ENCODE peak calls at places on chromosomes 12 and 14, in ten cellular contexts. One of them, this sample, is unnamed.

GRCh38 chr14:91264151-91265150 is 19.9 kb upstream of the GPR68 start:
- DNase-seq in glutamatergic neuron: peak
- DNase-seq in esophagus squamous epithelium: no peak
- DNase-seq in CD8-positive, alpha-beta T cell: peak
- DNase-seq in GM12865: no peak
- DNase-seq in OCI-LY7: no peak
- DNase-seq in GM20000: no peak
- DNase-seq in cardiac fibroblast: no peak
- DNase-seq in tibial nerve: no peak
- DNase-seq in omental fat pad: no peak
- DNase-seq in this sample: no peak

GRCh38 chr12:89750821-89751227 is 42.2 kb upstream of the ATP2B1 start:
- DNase-seq in glutamatergic neuron: no peak
- DNase-seq in tibial nerve: no peak
- DNase-seq in CD8-positive, alpha-beta T cell: no peak
- DNase-seq in esophagus squamous epithelium: no peak
- DNase-seq in GM12865: no peak
- DNase-seq in OCI-LY7: no peak
- DNase-seq in GM20000: no peak
- DNase-seq in cardiac fibroblast: peak
- DNase-seq in omental fat pad: no peak
- DNase-seq in this sample: no peak

GRCh38 chr12:121812320-121812871 is 8.6 kb downstream of the SETD1B start:
- DNase-seq in GM12865: peak
- DNase-seq in omental fat pad: no peak
- DNase-seq in OCI-LY7: peak
- DNase-seq in esophagus squamous epithelium: no peak
- DNase-seq in GM20000: peak
- DNase-seq in CD8-positive, alpha-beta T cell: peak
- DNase-seq in tibial nerve: peak
- DNase-seq in cardiac fibroblast: peak
- DNase-seq in glutamatergic neuron: peak
- DNase-seq in this sample: peak

GRCh38 chr12:26982866-26983265 is 31.3 kb downstream of the TM7SF3 start:
- DNase-seq in OCI-LY7: no peak
- DNase-seq in GM20000: no peak
- DNase-seq in cardiac fibroblast: no peak
- DNase-seq in omental fat pad: no peak
- DNase-seq in tibial nerve: no peak
- DNase-seq in esophagus squamous epithelium: no peak
- DNase-seq in CD8-positive, alpha-beta T cell: no peak
- DNase-seq in glutamatergic neuron: no peak
- DNase-seq in GM12865: no peak
- DNase-seq in this sample: no peak

GRCh38 chr12:103600967-103601728 is 14.1 kb downstream of the STAB2 start:
- DNase-seq in GM12865: no peak
- DNase-seq in GM20000: no peak
- DNase-seq in tibial nerve: no peak
- DNase-seq in glutamatergic neuron: no peak
- DNase-seq in omental fat pad: no peak
- DNase-seq in cardiac fibroblast: no peak
- DNase-seq in esophagus squamous epithelium: no peak
- DNase-seq in OCI-LY7: no peak
- DNase-seq in CD8-positive, alpha-beta T cell: no peak
- DNase-seq in this sample: no peak

GRCh38 chr12:83573676-83574075 is 887.0 kb downstream of the TMTC2 start:
- DNase-seq in GM20000: no peak
- DNase-seq in GM12865: no peak
- DNase-seq in omental fat pad: no peak
- DNase-seq in glutamatergic neuron: no peak
- DNase-seq in esophagus squamous epithelium: no peak
- DNase-seq in tibial nerve: no peak
- DNase-seq in cardiac fibroblast: peak
- DNase-seq in OCI-LY7: no peak
- DNase-seq in CD8-positive, alpha-beta T cell: no peak
- DNase-seq in this sample: no peak

GRCh38 chr14:58638231-58639205 is 756 bp downstream of the DACT1 start:
- DNase-seq in cardiac fibroblast: peak
- DNase-seq in omental fat pad: no peak
- DNase-seq in glutamatergic neuron: peak
- DNase-seq in GM12865: peak
- DNase-seq in GM20000: peak
- DNase-seq in CD8-positive, alpha-beta T cell: no peak
- DNase-seq in tibial nerve: no peak
- DNase-seq in OCI-LY7: no peak
- DNase-seq in esophagus squamous epithelium: no peak
- DNase-seq in this sample: no peak

GRCh38 chr12:84131076-84131475 is 781.5 kb downstream of the SLC6A15 start:
- DNase-seq in CD8-positive, alpha-beta T cell: no peak
- DNase-seq in GM12865: no peak
- DNase-seq in omental fat pad: no peak
- DNase-seq in tibial nerve: no peak
- DNase-seq in OCI-LY7: no peak
- DNase-seq in esophagus squamous epithelium: no peak
- DNase-seq in cardiac fibroblast: peak
- DNase-seq in glutamatergic neuron: no peak
- DNase-seq in GM20000: no peak
- DNase-seq in this sample: no peak

GRCh38 chr12:21456291-21456780 is 18.9 kb downstream of the PYROXD1 start:
- DNase-seq in GM12865: no peak
- DNase-seq in CD8-positive, alpha-beta T cell: peak
- DNase-seq in GM20000: no peak
- DNase-seq in tibial nerve: no peak
- DNase-seq in cardiac fibroblast: no peak
- DNase-seq in glutamatergic neuron: no peak
- DNase-seq in omental fat pad: no peak
- DNase-seq in OCI-LY7: no peak
- DNase-seq in esophagus squamous epithelium: no peak
- DNase-seq in this sample: no peak

GRCh38 chr12:125032466-125033152 is 32.6 kb upstream of the AACS start:
- DNase-seq in cardiac fibroblast: no peak
- DNase-seq in CD8-positive, alpha-beta T cell: no peak
- DNase-seq in OCI-LY7: no peak
- DNase-seq in GM12865: no peak
- DNase-seq in glutamatergic neuron: no peak
- DNase-seq in omental fat pad: no peak
- DNase-seq in esophagus squamous epithelium: no peak
- DNase-seq in GM20000: no peak
- DNase-seq in tibial nerve: no peak
- DNase-seq in this sample: no peak

GRCh38 chr12:4505381-4505986 is 33.2 kb upstream of the RAD51AP1 start:
- DNase-seq in glutamatergic neuron: no peak
- DNase-seq in tibial nerve: no peak
- DNase-seq in esophagus squamous epithelium: no peak
- DNase-seq in GM12865: no peak
- DNase-seq in cardiac fibroblast: peak
- DNase-seq in GM20000: no peak
- DNase-seq in CD8-positive, alpha-beta T cell: no peak
- DNase-seq in omental fat pad: no peak
- DNase-seq in OCI-LY7: no peak
- DNase-seq in this sample: no peak

GRCh38 chr12:114869091-114869834 is 185.3 kb upstream of the TBX3 start:
- DNase-seq in GM20000: no peak
- DNase-seq in OCI-LY7: no peak
- DNase-seq in tibial nerve: no peak
- DNase-seq in GM12865: no peak
- DNase-seq in omental fat pad: no peak
- DNase-seq in esophagus squamous epithelium: no peak
- DNase-seq in cardiac fibroblast: peak
- DNase-seq in CD8-positive, alpha-beta T cell: no peak
- DNase-seq in glutamatergic neuron: no peak
- DNase-seq in this sample: no peak

GRCh38 chr14:25944020-25944419 is 653.8 kb downstream of the NOVA1 start:
- DNase-seq in cardiac fibroblast: no peak
- DNase-seq in tibial nerve: no peak
- DNase-seq in OCI-LY7: no peak
- DNase-seq in CD8-positive, alpha-beta T cell: no peak
- DNase-seq in GM20000: no peak
- DNase-seq in omental fat pad: no peak
- DNase-seq in GM12865: no peak
- DNase-seq in glutamatergic neuron: no peak
- DNase-seq in esophagus squamous epithelium: no peak
- DNase-seq in this sample: no peak

DNA sequence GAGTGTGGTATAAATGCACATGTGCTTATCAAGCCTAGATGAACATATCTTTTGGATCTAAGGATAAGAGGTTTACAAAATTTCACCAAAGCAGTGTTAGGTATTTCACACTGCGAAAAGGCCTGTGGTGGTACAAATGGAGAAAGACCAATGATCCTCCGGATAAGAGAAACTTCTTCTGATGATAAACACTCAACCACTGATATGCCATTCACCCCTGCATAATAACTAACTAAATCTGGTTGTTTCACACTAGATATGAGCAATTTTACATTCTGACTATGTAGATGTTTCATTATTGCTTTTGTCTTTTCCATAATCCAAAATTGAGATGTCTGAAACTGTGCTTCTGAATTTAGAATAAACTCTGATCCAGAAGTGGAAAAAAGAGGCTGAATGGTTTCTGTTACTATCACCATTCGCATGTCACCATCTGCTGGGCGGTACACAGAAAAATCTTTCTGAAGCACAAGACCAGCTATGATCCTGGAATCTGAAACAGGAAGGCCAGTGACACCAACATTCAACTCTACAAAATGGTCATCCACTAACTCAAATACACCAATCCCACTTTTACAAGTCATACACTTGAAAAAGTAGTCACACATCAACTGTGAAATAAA is 1.3 kb downstream of the BBS10 start:
- DNase-seq in omental fat pad: no peak
- DNase-seq in GM20000: peak
- DNase-seq in OCI-LY7: peak
- DNase-seq in glutamatergic neuron: no peak
- DNase-seq in cardiac fibroblast: peak
- DNase-seq in tibial nerve: no peak
- DNase-seq in esophagus squamous epithelium: no peak
- DNase-seq in CD8-positive, alpha-beta T cell: no peak
- DNase-seq in GM12865: peak
- DNase-seq in this sample: no peak
- TF ChIP-seq CTCF in omental fat pad: no peak
- TF ChIP-seq CTCF in GM20000: peak
- TF ChIP-seq CTCF in OCI-LY7: peak
- TF ChIP-seq CTCF in glutamatergic neuron: no peak
- TF ChIP-seq CTCF in cardiac fibroblast: peak
- TF ChIP-seq CTCF in tibial nerve: peak
- TF ChIP-seq CTCF in esophagus squamous epithelium: no peak
- TF ChIP-seq CTCF in CD8-positive, alpha-beta T cell: no peak
- TF ChIP-seq CTCF in GM12865: peak
- TF ChIP-seq CTCF in this sample: peak

DNA sequence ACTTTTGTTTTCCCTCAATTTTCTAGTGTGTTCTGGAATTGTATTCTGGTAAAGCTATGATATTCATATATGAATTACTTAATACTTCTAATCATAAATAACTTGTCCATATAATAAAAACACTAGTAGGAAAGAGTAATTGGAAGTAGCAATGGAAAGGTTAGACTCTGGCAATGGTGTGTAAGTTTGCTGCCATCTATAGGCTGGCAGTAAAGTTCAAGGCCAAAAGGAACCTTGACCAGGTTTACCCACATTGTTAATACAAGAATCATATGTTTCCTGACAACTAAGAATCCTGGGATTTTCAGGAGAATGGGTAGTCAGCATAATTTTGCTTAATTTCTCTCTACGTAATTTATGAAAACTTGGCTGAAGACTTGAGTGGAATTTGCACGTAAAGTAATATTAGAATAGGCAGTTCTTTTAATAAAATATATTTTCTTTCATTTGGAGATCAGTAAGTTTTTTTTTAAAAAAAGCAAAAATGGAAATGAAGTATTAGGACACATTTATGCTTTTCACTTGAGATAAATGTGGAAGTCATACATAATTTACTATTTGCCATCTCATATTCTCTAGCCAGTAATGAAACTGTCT is 926.7 kb downstream of the GALC start:
- DNase-seq in cardiac fibroblast: peak
- DNase-seq in glutamatergic neuron: no peak
- DNase-seq in OCI-LY7: peak
- DNase-seq in omental fat pad: no peak
- DNase-seq in GM12865: no peak
- DNase-seq in esophagus squamous epithelium: no peak
- DNase-seq in CD8-positive, alpha-beta T cell: no peak
- DNase-seq in tibial nerve: no peak
- DNase-seq in GM20000: no peak
- DNase-seq in this sample: no peak
- TF ChIP-seq CTCF in cardiac fibroblast: no peak
- TF ChIP-seq CTCF in glutamatergic neuron: peak
- TF ChIP-seq CTCF in OCI-LY7: peak
- TF ChIP-seq CTCF in omental fat pad: no peak
- TF ChIP-seq CTCF in GM12865: no peak
- TF ChIP-seq CTCF in esophagus squamous epithelium: no peak
- TF ChIP-seq CTCF in CD8-positive, alpha-beta T cell: no peak
- TF ChIP-seq CTCF in tibial nerve: no peak
- TF ChIP-seq CTCF in GM20000: no peak
- TF ChIP-seq CTCF in this sample: peak

GRCh38 chr12:107990325-107990724 is 138.8 kb upstream of the WSCD2 start:
- DNase-seq in glutamatergic neuron: peak
- DNase-seq in cardiac fibroblast: peak
- DNase-seq in GM12865: peak
- DNase-seq in esophagus squamous epithelium: no peak
- DNase-seq in omental fat pad: no peak
- DNase-seq in CD8-positive, alpha-beta T cell: peak
- DNase-seq in tibial nerve: no peak
- DNase-seq in OCI-LY7: peak
- DNase-seq in GM20000: peak
- DNase-seq in this sample: no peak
- TF ChIP-seq CTCF in glutamatergic neuron: peak
- TF ChIP-seq CTCF in cardiac fibroblast: no peak
- TF ChIP-seq CTCF in GM12865: peak
- TF ChIP-seq CTCF in esophagus squamous epithelium: no peak
- TF ChIP-seq CTCF in omental fat pad: no peak
- TF ChIP-seq CTCF in CD8-positive, alpha-beta T cell: peak
- TF ChIP-seq CTCF in tibial nerve: peak
- TF ChIP-seq CTCF in OCI-LY7: peak
- TF ChIP-seq CTCF in GM20000: no peak
- TF ChIP-seq CTCF in this sample: peak

DNA sequence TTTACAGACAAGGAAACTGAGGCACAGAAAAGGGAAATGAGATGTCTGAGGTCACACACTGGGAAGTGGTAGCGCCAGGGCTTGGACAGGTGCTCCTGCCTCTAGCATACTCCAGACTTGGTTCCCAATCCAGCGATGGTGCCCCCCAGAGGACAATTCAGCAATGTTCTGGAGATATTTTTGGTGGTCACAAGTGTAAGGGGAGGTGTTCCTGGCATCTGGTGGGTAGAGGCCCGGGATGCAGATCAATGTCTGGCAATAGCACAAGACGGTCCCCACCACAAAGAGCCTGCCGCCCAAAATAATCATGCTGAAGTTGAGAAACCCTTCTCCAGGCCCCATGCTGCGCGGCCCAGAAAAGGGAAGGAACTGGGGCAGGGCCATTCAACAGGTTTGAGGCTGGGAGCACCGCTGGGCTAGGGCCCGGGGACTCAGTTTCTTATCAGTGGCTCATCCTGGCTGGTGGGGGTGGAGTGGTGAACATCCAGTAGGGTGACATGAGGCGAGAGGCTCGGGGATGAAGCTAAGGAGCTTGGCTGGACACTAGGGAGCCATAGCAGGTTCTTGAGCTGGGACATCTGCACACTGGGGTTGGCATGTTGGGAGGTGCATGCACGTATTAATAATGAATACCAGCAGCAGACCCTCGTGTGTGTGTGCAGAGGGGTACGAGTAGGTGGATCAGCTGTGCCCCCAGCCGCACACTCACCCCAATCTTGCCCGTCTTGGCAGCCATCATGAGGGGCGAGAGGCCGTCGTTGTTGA is 35.1 kb downstream of the TRPV4 start:
- DNase-seq in cardiac fibroblast: no peak
- DNase-seq in GM20000: no peak
- DNase-seq in tibial nerve: no peak
- DNase-seq in GM12865: no peak
- DNase-seq in glutamatergic neuron: no peak
- DNase-seq in OCI-LY7: peak
- DNase-seq in CD8-positive, alpha-beta T cell: no peak
- DNase-seq in esophagus squamous epithelium: no peak
- DNase-seq in omental fat pad: no peak
- DNase-seq in this sample: no peak
- TF ChIP-seq CTCF in cardiac fibroblast: peak
- TF ChIP-seq CTCF in GM20000: no peak
- TF ChIP-seq CTCF in tibial nerve: no peak
- TF ChIP-seq CTCF in GM12865: no peak
- TF ChIP-seq CTCF in glutamatergic neuron: no peak
- TF ChIP-seq CTCF in OCI-LY7: peak
- TF ChIP-seq CTCF in CD8-positive, alpha-beta T cell: no peak
- TF ChIP-seq CTCF in esophagus squamous epithelium: no peak
- TF ChIP-seq CTCF in omental fat pad: no peak
- TF ChIP-seq CTCF in this sample: peak

This sample was measured in D721Med.